ENCODE peak calls at places on chromosomes 12 and 14, in eight cellular contexts. R, B, Y, W, Z, G, L and M are unnamed samples.

GRCh38 chr14:83395321-83395720 is 1861.7 kb upstream of the SEL1L start:
- DNase-seq in R (no peak), B (no peak), Y (no peak), W (no peak), Z (no peak), G (no peak), L (peak; percentile 54), M (no peak)

GRCh38 chr14:22379727-22380126 is 209.3 kb downstream of the DAD1 start:
- DNase-seq in R (no peak), B (no peak), Y (no peak), W (no peak), Z (no peak), G (no peak), L (peak; percentile 46), M (no peak)

GRCh38 chr14:64556526-64556925 is 6.8 kb downstream of the PPP1R36 start:
- DNase-seq in R (no peak), B (no peak), Y (no peak), W (no peak), Z (no peak), G (no peak), L (peak; percentile 37), M (no peak)

GRCh38 chr12:92827836-92828431 is 101.2 kb downstream of the EEA1 start:
- DNase-seq in R (no peak), B (no peak), Y (peak; percentile 22), W (peak; percentile 22), Z (peak; percentile 20), G (peak; percentile 2), L (peak; percentile 43), M (peak; percentile 49)

GRCh38 chr12:96094201-96094600 is 58.8 kb upstream of the LTA4H start:
- DNase-seq in R (no peak), B (no peak), Y (no peak), W (no peak), Z (no peak), G (peak; percentile 57), L (peak; percentile 87), M (peak; percentile 81)

GRCh38 chr12:131929530-131930456 is 717 bp downstream of the PUS1 start:
- DNase-seq in R (peak; percentile 69), B (no peak), Y (peak; percentile 35), W (no peak), Z (no peak), G (no peak), L (peak; percentile 25), M (peak; percentile 28)

GRCh38 chr12:15152456-15152855 is 68.8 kb downstream of the RERG start:
- DNase-seq in R (peak; percentile 56), B (no peak), Y (no peak), W (no peak), Z (no peak), G (no peak), L (no peak), M (no peak)

GRCh38 chr14:47391105-47391504 is 284.3 kb downstream of the MDGA2 start:
- DNase-seq in R (no peak), B (no peak), Y (no peak), W (no peak), Z (no peak), G (no peak), L (no peak), M (no peak)

GRCh38 chr12:86389949-86390348 is 133.8 kb upstream of the MGAT4C start:
- DNase-seq in R (no peak), B (no peak), Y (no peak), W (no peak), Z (no peak), G (no peak), L (peak; percentile 64), M (no peak)

GRCh38 chr12:42716521-42716920 is 127.0 kb upstream of the PRICKLE1 start:
- DNase-seq in R (no peak), B (no peak), Y (no peak), W (no peak), Z (no peak), G (no peak), L (no peak), M (no peak)

GRCh38 chr14:102316048-102316745 is 3.3 kb upstream of the ZNF839 start:
- DNase-seq in R (peak; percentile 63), B (no peak), Y (no peak), W (peak; percentile 70), Z (no peak), G (no peak), L (no peak), M (no peak)

GRCh38 chr12:24853588-24853987 is 95.3 kb downstream of the BCAT1 start:
- DNase-seq in R (no peak), B (no peak), Y (no peak), W (no peak), Z (no peak), G (no peak), L (peak; percentile 80), M (peak; percentile 46)

GRCh38 chr14:71711619-71712018 is 220.6 kb upstream of the RGS6 start:
- DNase-seq in R (no peak), B (no peak), Y (no peak), W (no peak), Z (no peak), G (no peak), L (peak; percentile 28), M (peak; percentile 25)

GRCh38 chr14:105529506-105530445 is 3.4 kb downstream of the TMEM121 start:
- DNase-seq in R (no peak), B (no peak), Y (peak; percentile 59), W (no peak), Z (peak; percentile 29), G (no peak), L (no peak), M (no peak)

GRCh38 chr12:108858399-108859074 is 1.2 kb upstream of the SSH1 start:
- DNase-seq in R (peak; percentile 66), B (no peak), Y (peak; percentile 12), W (peak; percentile 9), Z (no peak), G (peak; percentile 28), L (no peak), M (no peak)

GRCh38 chr12:65016881-65017650 is 104.0 kb downstream of the WIF1 start:
- DNase-seq in R (no peak), B (no peak), Y (no peak), W (no peak), Z (no peak), G (no peak), L (no peak), M (no peak)

GRCh38 chr12:12646483-12647072 is 34.9 kb downstream of the CREBL2 start:
- DNase-seq in R (no peak), B (no peak), Y (no peak), W (no peak), Z (no peak), G (no peak), L (no peak), M (no peak)

GRCh38 chr12:11824069-11824468 is 174.6 kb downstream of the ETV6 start:
- DNase-seq in R (no peak), B (no peak), Y (no peak), W (no peak), Z (no peak), G (no peak), L (no peak), M (no peak)

GRCh38 chr12:96070670-96071279 is 35.4 kb upstream of the LTA4H start:
- DNase-seq in R (no peak), B (no peak), Y (no peak), W (no peak), Z (no peak), G (peak; percentile 24), L (peak; percentile 59), M (no peak)

GRCh38 chr12:114902665-114903393 is 218.9 kb upstream of the TBX3 start:
- DNase-seq in R (no peak), B (no peak), Y (no peak), W (peak; percentile 85), Z (no peak), G (peak; percentile 40), L (peak; percentile 27), M (no peak)

GRCh38 chr12:16198884-16199283 is 78.6 kb downstream of the SLC15A5 start:
- DNase-seq in R (no peak), B (no peak), Y (no peak), W (no peak), Z (no peak), G (no peak), L (no peak), M (no peak)